ENCODE peak calls at places on chromosome 17, in seven cellular contexts. X is cardiac fibroblast, Z is uterus, N is dorsolateral prefrontal cortex, R is choroid plexus epithelial cell, I is AG09309, Y is keratinocyte. Q is an unnamed sample.

GRCh38 chr17:17669081-17669850 is 12.0 kb upstream of the RAI1 start:
- DNase-seq in X (no peak), Z (no peak), N (no peak), R (no peak), I (no peak), Y (no peak), Q (no peak)

GRCh38 chr17:56594528-56595418 is 1.3 kb downstream of the NOG start:
- DNase-seq in X (peak), Z (no peak), N (no peak), R (no peak), I (no peak), Y (no peak), Q (no peak)

GRCh38 chr17:60106377-60107059 is 27.8 kb upstream of the HEATR6 start:
- DNase-seq in X (peak), Z (no peak), N (no peak), R (peak), I (no peak), Y (no peak), Q (no peak)

GRCh38 chr17:41910701-41911391 is 7.9 kb downstream of the ACLY start:
- DNase-seq in X (peak), Z (no peak), N (no peak), R (peak), I (peak), Y (no peak), Q (peak)

GRCh38 chr17:37648555-37648954 is 5.3 kb upstream of the DDX52 start:
- DNase-seq in X (peak), Z (no peak), N (no peak), R (peak), I (peak), Y (no peak), Q (peak)

GRCh38 chr17:81277421-81277820 is 17.7 kb downstream of the SLC38A10 start:
- DNase-seq in X (no peak), Z (no peak), N (peak), R (no peak), I (no peak), Y (no peak), Q (no peak)

GRCh38 chr17:61178284-61178683 is 221.4 kb upstream of the TBX2 start:
- DNase-seq in X (no peak), Z (no peak), N (no peak), R (no peak), I (no peak), Y (no peak), Q (no peak)

GRCh38 chr17:43530303-43531081 is 15.6 kb downstream of the ETV4 start:
- DNase-seq in X (peak), Z (peak), N (peak), R (peak), I (no peak), Y (no peak), Q (no peak)

GRCh38 chr17:70172921-70173320 is 3.6 kb downstream of the KCNJ2 start:
- DNase-seq in X (peak), Z (no peak), N (no peak), R (peak), I (no peak), Y (no peak), Q (no peak)

GRCh38 chr17:63774141-63774981 is at the start of gene DDX42:
- DNase-seq in X (peak), Z (peak), N (peak), R (peak), I (no peak), Y (no peak), Q (no peak)

GRCh38 chr17:17694229-17695081 is 13.2 kb downstream of the RAI1 start:
- DNase-seq in X (peak), Z (peak), N (peak), R (peak), I (no peak), Y (no peak), Q (no peak)

GRCh38 chr17:43020789-43021738 is 1.1 kb downstream of the VAT1 start:
- DNase-seq in X (peak), Z (peak), N (no peak), R (peak), I (no peak), Y (no peak), Q (no peak)

GRCh38 chr17:60077672-60078519 is 825 bp downstream of the HEATR6 start:
- DNase-seq in X (peak), Z (no peak), N (no peak), R (peak), I (no peak), Y (no peak), Q (no peak)

GRCh38 chr17:34001246-34001645 is 253.8 kb upstream of the CCL2 start:
- DNase-seq in X (no peak), Z (no peak), N (no peak), R (no peak), I (no peak), Y (no peak), Q (no peak)

GRCh38 chr17:3754066-3754457 is 30.4 kb downstream of the HASPIN start:
- DNase-seq in X (no peak), Z (no peak), N (no peak), R (no peak), I (no peak), Y (no peak), Q (no peak)

GRCh38 chr17:81020767-81021497 is 14.0 kb upstream of the BAIAP2 start:
- DNase-seq in X (peak), Z (peak), N (no peak), R (peak), I (no peak), Y (no peak), Q (no peak)

GRCh38 chr17:82497483-82498405 is 21.8 kb upstream of the FOXK2 start:
- DNase-seq in X (peak), Z (no peak), N (no peak), R (peak), I (no peak), Y (no peak), Q (no peak)

GRCh38 chr17:7644768-7645167 is 6.0 kb upstream of the ATP1B2 start:
- DNase-seq in X (no peak), Z (no peak), N (no peak), R (no peak), I (no peak), Y (no peak), Q (no peak)

GRCh38 chr17:4950075-4950756 is 703 bp upstream of the ENO3 start:
- DNase-seq in X (no peak), Z (peak), N (no peak), R (no peak), I (no peak), Y (no peak), Q (no peak)

GRCh38 chr17:36183001-36183810 is 6.8 kb upstream of the TBC1D3B start:
- DNase-seq in X (peak), Z (peak), N (no peak), R (peak), I (peak), Y (no peak), Q (no peak)

GRCh38 chr17:45650601-45651000 is 133.5 kb upstream of the CRHR1 start:
- DNase-seq in X (no peak), Z (no peak), N (no peak), R (no peak), I (no peak), Y (no peak), Q (no peak)

GRCh38 chr17:45649796-45650195 is 134.3 kb upstream of the CRHR1 start:
- DNase-seq in X (no peak), Z (no peak), N (no peak), R (no peak), I (no peak), Y (no peak), Q (no peak)

GRCh38 chr17:45646288-45646988 is 137.7 kb upstream of the CRHR1 start:
- DNase-seq in X (no peak), Z (no peak), N (no peak), R (no peak), I (no peak), Y (no peak), Q (no peak)

GRCh38 chr17:45651145-45651713 is 132.9 kb upstream of the CRHR1 start:
- DNase-seq in X (no peak), Z (no peak), N (no peak), R (no peak), I (no peak), Y (no peak), Q (no peak)

GRCh38 chr17:45648642-45649041 is 135.5 kb upstream of the CRHR1 start:
- DNase-seq in X (no peak), Z (no peak), N (no peak), R (no peak), I (no peak), Y (no peak), Q (no peak)
- TF ChIP-seq CTCF in X (no peak), Z (no peak), N (no peak), R (no peak), I (no peak), Y (peak), Q (peak)

GRCh38 chr17:45143101-45143670 is 5.1 kb upstream of the HEXIM1 start:
- DNase-seq in X (no peak), Z (no peak), N (no peak), R (no peak), I (no peak), Y (no peak), Q (no peak)

GRCh38 chr17:45146166-45146565 is 2.1 kb upstream of the HEXIM1 start:
- DNase-seq in X (no peak), Z (no peak), N (no peak), R (no peak), I (no peak), Y (no peak), Q (no peak)

GRCh38 chr17:45145035-45145389 is 3.3 kb upstream of the HEXIM1 start:
- DNase-seq in X (no peak), Z (no peak), N (no peak), R (no peak), I (no peak), Y (no peak), Q (no peak)

GRCh38 chr17:45143767-45144198 is 4.5 kb upstream of the HEXIM1 start:
- DNase-seq in X (peak), Z (peak), N (no peak), R (peak), I (peak), Y (no peak), Q (no peak)

DNA sequence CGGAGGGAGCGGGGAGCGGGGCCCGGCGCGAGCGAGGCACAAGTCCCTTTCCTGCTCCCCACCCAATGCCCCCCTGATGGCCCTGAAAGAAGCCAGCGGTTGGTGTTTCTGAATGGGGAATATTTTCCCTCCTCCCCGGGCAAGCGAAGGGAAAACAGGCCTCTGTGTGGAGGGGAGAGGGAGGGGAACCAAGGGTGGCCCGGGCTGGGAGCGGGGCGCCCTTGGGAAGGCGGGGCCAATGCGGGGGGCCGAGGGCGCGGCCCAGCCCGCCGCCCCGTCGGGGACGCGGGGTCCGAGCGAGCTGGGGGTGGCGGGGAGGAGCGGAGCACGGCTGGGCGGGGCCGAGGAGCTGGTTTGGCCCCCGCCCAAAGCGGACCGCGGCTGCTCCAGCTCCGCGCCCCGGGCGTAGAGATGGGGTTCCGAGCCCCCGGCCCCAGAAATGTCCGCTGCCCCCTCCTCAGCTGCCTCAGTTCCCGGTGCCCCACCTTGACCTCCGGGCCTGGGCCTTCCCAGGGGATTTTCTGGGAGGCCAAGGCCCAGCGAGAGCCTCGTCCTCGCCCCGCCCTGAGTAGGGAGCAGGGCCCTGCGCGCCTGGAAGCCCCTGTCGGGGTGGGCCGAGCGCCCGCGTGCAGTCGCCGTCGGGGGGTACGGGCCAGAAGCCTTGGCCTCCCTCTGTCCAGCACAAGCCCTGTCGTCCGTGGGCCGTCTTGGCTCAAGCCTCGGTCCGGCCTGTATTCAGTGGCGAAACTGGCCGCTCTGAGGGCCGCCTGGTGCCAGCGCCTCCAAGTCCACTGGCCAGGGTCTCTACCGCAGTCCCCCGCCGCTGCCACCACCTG is 3.9 kb upstream of the HEXIM1 start:
- DNase-seq in X (peak), Z (peak), N (no peak), R (no peak), I (no peak), Y (no peak), Q (no peak)
- H3K4me3 ChIP-seq in X (peak), Z (peak), N (peak), R (peak), I (peak), Y (no peak), Q (peak)

GRCh38 chr17:54887787-54888186 is 12.9 kb upstream of the TOM1L1 start:
- DNase-seq in X (no peak), Z (no peak), N (no peak), R (no peak), I (no peak), Y (no peak), Q (no peak)

GRCh38 chr17:54892360-54892759 is 8.3 kb upstream of the TOM1L1 start:
- DNase-seq in X (no peak), Z (no peak), N (no peak), R (no peak), I (no peak), Y (no peak), Q (no peak)

GRCh38 chr17:54888254-54888653 is 12.4 kb upstream of the TOM1L1 start:
- DNase-seq in X (no peak), Z (no peak), N (no peak), R (no peak), I (no peak), Y (no peak), Q (no peak)

GRCh38 chr17:54888981-54889380 is 11.7 kb upstream of the TOM1L1 start:
- DNase-seq in X (no peak), Z (no peak), N (no peak), R (no peak), I (no peak), Y (no peak), Q (no peak)

DNA sequence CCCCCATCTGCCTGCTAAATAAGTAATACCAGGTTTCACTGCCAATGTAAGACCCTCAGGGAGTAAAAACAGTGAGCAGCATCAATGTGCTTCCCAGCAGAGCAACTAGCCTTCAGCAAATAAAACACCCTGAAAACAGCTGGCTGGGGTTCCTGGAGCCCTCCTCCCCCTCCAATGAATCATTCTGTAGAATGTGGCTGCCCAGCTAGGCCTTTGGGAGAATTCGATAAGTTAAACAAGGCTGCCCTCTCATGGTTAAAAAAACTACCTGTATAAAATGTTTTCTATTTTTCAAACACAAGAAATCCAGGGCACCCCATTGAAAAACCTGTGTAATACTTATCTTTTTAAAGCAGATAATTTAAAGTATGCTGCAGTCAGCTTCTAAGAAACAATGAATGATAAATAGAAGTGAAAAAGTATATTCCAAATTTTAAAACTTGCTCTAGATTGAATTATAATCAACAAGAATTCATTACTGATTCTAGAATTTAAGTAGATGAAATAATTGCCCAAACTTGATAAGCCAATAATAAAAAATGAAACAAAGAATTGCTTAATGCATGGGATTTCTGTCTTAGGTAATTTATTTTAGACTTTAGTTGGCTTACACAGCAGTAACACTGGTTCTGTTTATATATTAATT is 9.4 kb upstream of the TOM1L1 start:
- DNase-seq in X (peak), Z (no peak), N (no peak), R (peak), I (peak), Y (no peak), Q (no peak)
- TF ChIP-seq CTCF in X (peak), Z (no peak), N (peak), R (peak), I (peak), Y (peak), Q (peak)

GRCh38 chr17:78450696-78451344 is 72.4 kb downstream of the PGS1 start:
- DNase-seq in X (peak), Z (no peak), N (no peak), R (no peak), I (no peak), Y (no peak), Q (no peak)
- H3K4me3 ChIP-seq in X (no peak), Z (no peak), N (no peak), R (no peak), I (no peak), Y (no peak), Q (no peak)

GRCh38 chr17:57948169-57948554 is 7.0 kb downstream of the CUEDC1 start:
- DNase-seq in X (no peak), Z (peak), N (no peak), R (no peak), I (no peak), Y (no peak), Q (no peak)

GRCh38 chr17:57946798-57947358 is 8.3 kb downstream of the CUEDC1 start:
- DNase-seq in X (peak), Z (peak), N (no peak), R (peak), I (no peak), Y (no peak), Q (no peak)

GRCh38 chr17:57947369-57947768 is 7.8 kb downstream of the CUEDC1 start:
- DNase-seq in X (no peak), Z (no peak), N (no peak), R (no peak), I (no peak), Y (no peak), Q (no peak)

GRCh38 chr17:57944796-57945362 is 10.3 kb downstream of the CUEDC1 start:
- DNase-seq in X (no peak), Z (no peak), N (no peak), R (no peak), I (no peak), Y (no peak), Q (no peak)

DNA sequence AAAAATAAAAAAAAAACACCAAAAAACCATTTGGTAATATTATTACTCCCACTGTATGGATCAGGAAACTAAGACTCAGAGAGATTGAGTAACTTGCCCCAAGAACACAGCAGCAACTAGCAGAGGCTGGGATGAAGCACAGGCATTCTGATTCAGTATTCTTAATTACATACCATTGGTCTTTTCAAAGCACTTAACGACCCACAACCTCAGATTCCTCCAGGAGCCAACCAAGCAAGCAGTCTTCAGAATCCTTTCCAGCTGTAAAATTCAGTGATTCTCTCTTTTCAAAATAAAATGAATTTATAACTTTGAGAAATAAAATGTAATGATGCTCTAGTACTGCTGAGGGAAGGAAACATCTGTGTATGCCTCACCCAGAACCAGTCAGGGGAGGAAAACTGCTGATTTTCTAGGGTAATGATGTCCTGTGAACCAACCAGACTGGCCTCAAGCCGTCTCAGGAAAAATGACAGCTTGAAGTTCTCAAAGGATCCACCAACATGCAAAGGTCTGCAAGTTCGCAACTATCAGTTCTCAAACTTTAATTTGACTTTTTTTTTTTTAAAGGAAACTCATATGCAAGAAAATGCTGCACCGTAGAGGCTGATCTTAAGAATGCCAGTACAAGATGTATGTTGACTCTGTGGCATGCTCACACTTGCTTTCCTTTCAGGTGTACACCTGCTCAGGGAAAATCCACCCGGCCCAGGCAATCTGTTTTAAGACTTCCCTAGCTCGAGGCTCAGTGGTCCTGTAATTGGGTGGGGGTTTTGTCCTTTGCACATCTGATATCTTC is 9.0 kb downstream of the CUEDC1 start:
- DNase-seq in X (peak), Z (no peak), N (no peak), R (no peak), I (no peak), Y (no peak), Q (no peak)
- TF ChIP-seq CTCF in X (no peak), Z (no peak), N (no peak), R (no peak), I (no peak), Y (no peak), Q (no peak)

DNA sequence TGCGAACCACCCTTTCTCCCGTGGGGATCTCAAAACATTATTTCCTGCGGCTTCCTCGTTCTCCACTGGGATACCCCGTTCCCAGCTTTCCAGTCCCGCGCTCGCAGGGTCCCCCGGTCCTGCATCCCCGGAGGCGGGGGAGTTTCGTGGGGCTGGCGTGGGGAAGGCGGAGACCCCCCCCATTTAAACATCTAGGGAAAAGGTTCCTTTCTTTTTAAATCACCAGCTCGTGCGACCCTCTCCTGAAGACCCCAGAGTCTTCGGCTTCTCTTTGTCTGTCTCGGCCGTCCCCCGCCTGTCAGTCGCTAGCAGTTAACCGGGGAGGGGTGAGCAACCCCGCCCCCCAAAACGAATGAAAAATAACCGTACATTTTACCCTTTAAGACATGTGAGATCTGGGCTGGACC is 486 bp upstream of the IGF2BP1 start:
- DNase-seq in X (no peak), Z (no peak), N (no peak), R (no peak), I (no peak), Y (no peak), Q (no peak)
- H3K4me3 ChIP-seq in X (peak), Z (no peak), N (no peak), R (peak), I (no peak), Y (no peak), Q (no peak)

DNA sequence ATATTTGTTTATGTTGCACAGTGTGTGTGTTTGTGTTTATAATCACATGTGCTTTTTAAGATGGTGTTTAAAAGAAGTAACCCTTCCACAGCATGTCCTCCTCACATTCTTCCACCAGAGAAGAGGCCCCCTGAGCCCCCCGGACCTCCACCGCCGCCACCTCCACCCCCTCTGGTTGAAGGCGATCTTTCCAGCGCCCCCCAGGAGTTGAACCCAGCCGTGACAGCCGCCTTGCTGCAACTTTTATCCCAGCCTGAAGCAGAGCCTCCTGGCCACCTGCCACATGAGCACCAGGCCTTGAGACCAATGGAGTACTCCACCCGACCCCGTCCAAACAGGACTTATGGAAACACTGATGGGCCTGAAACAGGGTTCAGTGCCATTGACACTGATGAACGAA is 69.2 kb downstream of the CDK12 start:
- DNase-seq in X (no peak), Z (no peak), N (no peak), R (no peak), I (no peak), Y (no peak), Q (no peak)
- TF ChIP-seq CTCF in X (no peak), Z (no peak), N (no peak), R (no peak), I (no peak), Y (no peak), Q (no peak)